ENCODE peak calls at places on chromosomes 5 and 9, in six cellular contexts. A, F, I, U, B and C are unnamed samples.

GRCh38 chr5:10789726-10790125 is 28.7 kb upstream of the DAP start:
- DNase-seq in A (no peak), F (no peak), B (no peak), U (no peak), I (no peak), C (no peak)

GRCh38 chr9:78692871-78693270 is 395.9 kb downstream of the PSAT1 start:
- DNase-seq in F (no peak), B (no peak), I (no peak), A (no peak), U (no peak), C (no peak)

GRCh38 chr9:116275418-116276295 is 122.1 kb downstream of the PAPPA start:
- DNase-seq in U (no peak), I (no peak), A (no peak), F (no peak), B (no peak), C (no peak)

GRCh38 chr5:122323132-122323548 is 11.1 kb downstream of the SNCAIP start:
- DNase-seq in U (no peak), B (no peak), A (no peak), F (no peak), I (no peak), C (no peak)

GRCh38 chr5:16179511-16179935 is at the start of gene MARCHF11:
- DNase-seq in U (no peak), I (no peak), A (no peak), B (no peak), F (no peak), C (no peak)

GRCh38 chr5:142303576-142303975 is 21.2 kb downstream of the SPRY4 start:
- DNase-seq in B (no peak), A (no peak), F (no peak), U (no peak), I (no peak), C (no peak)

GRCh38 chr5:159913048-159913447 is 3.2 kb upstream of the ADRA1B start:
- DNase-seq in U (no peak), I (no peak), F (peak; percentile 70), A (peak; percentile 56), B (no peak), C (no peak)

GRCh38 chr5:119708076-119708790 is 78.9 kb downstream of the FAM170A start:
- DNase-seq in U (no peak), B (no peak), F (no peak), I (no peak), A (no peak), C (no peak)

GRCh38 chr5:140569197-140569596 is 4.6 kb downstream of the SLC35A4 start:
- DNase-seq in U (no peak), I (no peak), F (no peak), B (no peak), A (no peak), C (no peak)

GRCh38 chr9:114371986-114372917 is 15.5 kb downstream of the AKNA start:
- DNase-seq in B (no peak), F (no peak), U (peak; percentile 82), A (no peak), I (no peak), C (no peak)

GRCh38 chr5:144205141-144205551 is 34.5 kb downstream of the KCTD16 start:
- DNase-seq in I (no peak), B (peak; percentile 74), F (no peak), U (no peak), A (no peak), C (peak; percentile 30)

GRCh38 chr5:81268797-81269196 is 32.6 kb upstream of the ZCCHC9 start:
- DNase-seq in U (no peak), I (no peak), F (peak; percentile 33), A (peak; percentile 61), B (no peak), C (no peak)

GRCh38 chr9:9912459-9912858 is 700.3 kb downstream of the PTPRD start:
- DNase-seq in I (no peak), F (no peak), B (no peak), U (no peak), A (no peak), C (no peak)

GRCh38 chr5:53323511-53323910 is 156.9 kb upstream of the FST start:
- DNase-seq in I (no peak), F (no peak), A (no peak), B (no peak), U (no peak), C (no peak)

GRCh38 chr5:115375922-115376321 is 79.5 kb upstream of the CCDC112 start:
- DNase-seq in B (no peak), I (no peak), F (no peak), A (no peak), U (no peak), C (no peak)

GRCh38 chr5:3276891-3277290 is 318.7 kb upstream of the IRX1 start:
- DNase-seq in A (no peak), U (no peak), I (no peak), F (no peak), B (no peak), C (no peak)

GRCh38 chr9:27785714-27786100 is 212.4 kb upstream of the C9orf72 start:
- DNase-seq in B (no peak), I (no peak), F (no peak), U (no peak), A (no peak), C (no peak)

GRCh38 chr9:14221558-14221957 is 92.4 kb downstream of the NFIB start:
- DNase-seq in U (no peak), I (no peak), B (no peak), A (peak; percentile 23), F (peak; percentile 65), C (no peak)

GRCh38 chr9:84317563-84317962 is 23.0 kb downstream of the SLC28A3 start:
- DNase-seq in U (no peak), B (no peak), F (no peak), I (no peak), A (no peak), C (no peak)

GRCh38 chr5:756865-757345 is 27.6 kb downstream of the ZDHHC11B start:
- DNase-seq in B (peak; percentile 68), U (no peak), I (no peak), F (no peak), A (no peak), C (no peak)

GRCh38 chr9:6467006-6467625 is 54.1 kb downstream of the UHRF2 start:
- DNase-seq in A (no peak), I (no peak), F (no peak), U (no peak), B (no peak), C (no peak)

GRCh38 chr9:109166771-109167601 is at the start of gene FRRS1L:
- DNase-seq in U (no peak), B (no peak), A (no peak), F (no peak), I (no peak), C (peak; percentile 63)

GRCh38 chr5:150070821-150071220 is 15.5 kb downstream of the CSF1R start:
- DNase-seq in I (no peak), B (no peak), A (no peak), U (no peak), F (no peak), C (no peak)

GRCh38 chr9:127049044-127049443 is 73.4 kb downstream of the ANGPTL2 start:
- DNase-seq in B (peak; percentile 27), A (peak; percentile 62), I (peak; percentile 57), F (peak; percentile 7), U (peak; percentile 20), C (no peak)
- TF ChIP-seq CTCF in B (no peak), A (peak; percentile 42), I (no peak), F (no peak), U (peak; percentile 17), C (no peak)

GRCh38 chr5:103031607-103032006 is 88.3 kb downstream of the GIN1 start:
- DNase-seq in U (no peak), A (no peak), F (peak; percentile 24), I (no peak), B (no peak), C (no peak)
- TF ChIP-seq CTCF in U (no peak), A (peak; percentile 44), F (peak; percentile 29), I (no peak), B (peak; percentile 55), C (no peak)

GRCh38 chr5:65098393-65098792 is 329.7 kb downstream of the CWC27 start:
- DNase-seq in A (no peak), B (no peak), F (no peak), I (no peak), U (no peak), C (no peak)
- TF ChIP-seq CTCF in A (no peak), B (no peak), F (no peak), I (no peak), U (no peak), C (no peak)

GRCh38 chr5:66180282-66180955 is 36.3 kb downstream of the SREK1 start:
- DNase-seq in F (no peak), I (no peak), B (no peak), A (no peak), U (no peak), C (no peak)

GRCh38 chr5:66178799-66179198 is 34.7 kb downstream of the SREK1 start:
- DNase-seq in B (no peak), U (no peak), F (no peak), I (no peak), A (no peak), C (no peak)

GRCh38 chr5:66174338-66174737 is 30.2 kb downstream of the SREK1 start:
- DNase-seq in F (no peak), U (no peak), B (no peak), A (peak; percentile 5), I (no peak), C (no peak)

DNA sequence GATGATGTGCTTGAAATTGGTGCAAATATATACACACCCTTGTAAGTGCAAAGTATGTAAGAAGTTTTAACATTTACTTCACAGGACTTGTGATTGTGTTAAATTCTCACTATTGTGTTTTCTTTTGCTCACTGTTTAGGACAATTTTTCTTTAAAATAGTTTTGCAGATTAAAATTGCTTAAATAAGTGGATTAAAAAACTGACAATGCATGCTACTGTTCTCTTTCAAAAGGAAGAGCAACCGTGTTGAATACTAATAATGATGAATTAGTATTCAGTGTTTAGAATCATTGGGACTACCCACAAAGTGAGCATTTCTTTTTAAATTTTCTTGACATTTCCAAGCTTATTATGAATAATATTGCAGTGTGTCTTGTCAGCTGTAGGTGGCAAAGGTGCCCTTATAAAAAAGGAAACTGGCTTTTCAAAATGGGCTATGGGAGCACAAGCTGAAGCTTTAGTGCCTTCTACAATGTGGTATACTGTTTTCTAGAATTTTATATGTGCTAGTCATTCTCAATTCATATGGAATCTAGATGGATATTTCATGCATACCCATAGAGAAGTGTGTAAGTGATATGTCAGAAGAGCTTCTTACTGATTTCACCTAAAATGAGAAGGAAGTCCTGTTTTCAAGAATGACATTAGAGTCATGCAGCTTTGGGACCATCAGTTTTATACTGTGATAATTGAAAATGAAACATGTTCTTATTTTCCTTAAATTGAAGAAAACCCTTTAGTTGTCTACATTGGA is 35.4 kb downstream of the SREK1 start:
- DNase-seq in B (no peak), F (no peak), I (no peak), A (no peak), U (no peak), C (no peak)
- TF ChIP-seq CTCF in B (peak; percentile 16), F (no peak), I (no peak), A (no peak), U (no peak), C (no peak)

GRCh38 chr9:5384436-5384835 is 44.8 kb upstream of the RLN1 start:
- DNase-seq in I (no peak), A (no peak), B (no peak), U (no peak), F (no peak), C (no peak)
- TF ChIP-seq CTCF in I (no peak), A (no peak), B (no peak), U (no peak), F (no peak), C (no peak)

GRCh38 chr9:76458903-76459690 is at the start of gene GCNT1:
- DNase-seq in F (peak; percentile 88), U (peak; percentile 90), A (no peak), B (peak; percentile 91), I (peak; percentile 70), C (peak; percentile 74)
- TF ChIP-seq CTCF in F (peak; percentile 53), U (peak; percentile 61), A (peak; percentile 29), B (peak; percentile 54), I (no peak), C (no peak)